ENCODE peak calls at places on chromosome 2, in seven cellular contexts. M, G, U, Y, R, O and J are unnamed samples.

GRCh38 chr2:197993830-197994229 is 189.4 kb downstream of the PLCL1 start:
- DNase-seq in M (no peak), G (no peak), U (no peak), Y (no peak), R (peak), O (peak), J (no peak)

GRCh38 chr2:164664070-164664469 is 42.8 kb upstream of the GRB14 start:
- DNase-seq in M (no peak), G (no peak), U (no peak), Y (no peak), R (no peak), O (no peak), J (no peak)

GRCh38 chr2:234071664-234072063 is 21.2 kb downstream of the SPP2 start:
- DNase-seq in M (no peak), G (no peak), U (no peak), Y (no peak), R (no peak), O (no peak), J (no peak)

GRCh38 chr2:180644709-180645108 is 335.7 kb upstream of the UBE2E3 start:
- DNase-seq in M (no peak), G (no peak), U (no peak), Y (no peak), R (peak), O (peak), J (no peak)

GRCh38 chr2:128809880-128810279 is 491.2 kb upstream of the HS6ST1 start:
- DNase-seq in M (no peak), G (no peak), U (no peak), Y (no peak), R (no peak), O (no peak), J (no peak)

GRCh38 chr2:66862871-66863650 is 428.1 kb downstream of the MEIS1 start:
- DNase-seq in M (no peak), G (no peak), U (no peak), Y (no peak), R (peak), O (peak), J (no peak)

GRCh38 chr2:53353372-53354111 is 414.1 kb upstream of the CHAC2 start:
- DNase-seq in M (no peak), G (no peak), U (no peak), Y (no peak), R (peak), O (no peak), J (no peak)

GRCh38 chr2:71880846-71881610 is 266.6 kb downstream of the CYP26B1 start:
- DNase-seq in M (peak), G (no peak), U (no peak), Y (no peak), R (peak), O (peak), J (peak)

GRCh38 chr2:177445223-177445622 is 52.6 kb downstream of the AGPS start:
- DNase-seq in M (no peak), G (no peak), U (no peak), Y (no peak), R (no peak), O (no peak), J (no peak)

GRCh38 chr2:239826786-239827510 is 198.2 kb downstream of the NDUFA10 start:
- DNase-seq in M (peak), G (no peak), U (no peak), Y (no peak), R (no peak), O (no peak), J (peak)

GRCh38 chr2:108613261-108614042 is 79.2 kb downstream of the LIMS1 start:
- DNase-seq in M (no peak), G (no peak), U (peak), Y (no peak), R (no peak), O (no peak), J (no peak)

GRCh38 chr2:20349457-20350034 is 1.1 kb downstream of the PUM2 start:
- DNase-seq in M (no peak), G (no peak), U (no peak), Y (no peak), R (no peak), O (no peak), J (no peak)

GRCh38 chr2:158142568-158143332 is 41.1 kb downstream of the UPP2 start:
- DNase-seq in M (no peak), G (no peak), U (no peak), Y (no peak), R (peak), O (peak), J (no peak)

GRCh38 chr2:225994748-225995405 is 595.4 kb downstream of the NYAP2 start:
- DNase-seq in M (no peak), G (no peak), U (no peak), Y (no peak), R (no peak), O (no peak), J (no peak)

GRCh38 chr2:54454922-54455583 is 1.1 kb upstream of the SPTBN1 start:
- DNase-seq in M (no peak), G (no peak), U (peak), Y (no peak), R (no peak), O (no peak), J (peak)

GRCh38 chr2:196262606-196263005 is 91.2 kb upstream of the STK17B start:
- DNase-seq in M (no peak), G (no peak), U (no peak), Y (no peak), R (no peak), O (no peak), J (no peak)

GRCh38 chr2:59567115-59567514 is 986.3 kb downstream of the BCL11A start:
- DNase-seq in M (no peak), G (no peak), U (no peak), Y (no peak), R (no peak), O (no peak), J (no peak)

GRCh38 chr2:75134802-75135201 is 64.5 kb downstream of the TACR1 start:
- DNase-seq in M (no peak), G (no peak), U (no peak), Y (no peak), R (no peak), O (no peak), J (no peak)

GRCh38 chr2:126662623-126663022 is 6.7 kb downstream of the GYPC start:
- DNase-seq in M (no peak), G (no peak), U (no peak), Y (no peak), R (no peak), O (no peak), J (no peak)

GRCh38 chr2:8412082-8412481 is 269.8 kb upstream of the ID2 start:
- DNase-seq in M (no peak), G (no peak), U (no peak), Y (no peak), R (no peak), O (peak), J (no peak)

GRCh38 chr2:204472375-204472774 is 72.9 kb upstream of the PARD3B start:
- DNase-seq in M (no peak), G (no peak), U (no peak), Y (no peak), R (no peak), O (no peak), J (no peak)

GRCh38 chr2:109470121-109470921 is 143.4 kb downstream of the SEPTIN10 start:
- DNase-seq in M (peak), G (no peak), U (no peak), Y (no peak), R (peak), O (peak), J (no peak)

GRCh38 chr2:157269922-157270321 is 12.4 kb downstream of the GALNT5 start:
- DNase-seq in M (no peak), G (no peak), U (no peak), Y (no peak), R (no peak), O (no peak), J (no peak)

GRCh38 chr2:110802213-110802932 is 70.0 kb downstream of the ACOXL start:
- DNase-seq in M (no peak), G (no peak), U (no peak), Y (no peak), R (no peak), O (no peak), J (no peak)

GRCh38 chr2:230941202-230942180 is 16.4 kb upstream of the GPR55 start:
- DNase-seq in M (no peak), G (no peak), U (no peak), Y (no peak), R (no peak), O (no peak), J (no peak)

GRCh38 chr2:53530126-53530525 is 237.5 kb upstream of the CHAC2 start:
- DNase-seq in M (no peak), G (no peak), U (no peak), Y (no peak), R (no peak), O (no peak), J (no peak)

GRCh38 chr2:20080415-20080814 is 29.0 kb upstream of the LAPTM4A start:
- DNase-seq in M (no peak), G (no peak), U (no peak), Y (no peak), R (no peak), O (no peak), J (no peak)

GRCh38 chr2:68287580-68288441 is 31.9 kb downstream of the CNRIP1 start:
- DNase-seq in M (peak), G (no peak), U (no peak), Y (no peak), R (peak), O (peak), J (no peak)

GRCh38 chr2:206824219-206824618 is 58.8 kb downstream of the FASTKD2 start:
- DNase-seq in M (no peak), G (no peak), U (no peak), Y (no peak), R (no peak), O (no peak), J (no peak)

GRCh38 chr2:109058215-109058614 is 69.2 kb upstream of the EDAR start:
- DNase-seq in M (no peak), G (peak), U (no peak), Y (no peak), R (no peak), O (no peak), J (no peak)

GRCh38 chr2:127565261-127566138 is 30.0 kb downstream of the MYO7B start:
- DNase-seq in M (no peak), G (no peak), U (no peak), Y (no peak), R (no peak), O (no peak), J (no peak)

GRCh38 chr2:85458611-85459563 is 40.4 kb downstream of the SH2D6 start:
- DNase-seq in M (no peak), G (no peak), U (no peak), Y (no peak), R (no peak), O (no peak), J (no peak)

GRCh38 chr2:85452237-85452636 is 33.7 kb downstream of the SH2D6 start:
- DNase-seq in M (no peak), G (no peak), U (no peak), Y (no peak), R (no peak), O (no peak), J (no peak)

GRCh38 chr2:85457043-85457442 is 38.5 kb downstream of the SH2D6 start:
- DNase-seq in M (no peak), G (no peak), U (no peak), Y (no peak), R (no peak), O (no peak), J (no peak)

GRCh38 chr2:85457877-85458316 is 39.4 kb downstream of the SH2D6 start:
- DNase-seq in M (no peak), G (no peak), U (no peak), Y (no peak), R (peak), O (no peak), J (no peak)

DNA sequence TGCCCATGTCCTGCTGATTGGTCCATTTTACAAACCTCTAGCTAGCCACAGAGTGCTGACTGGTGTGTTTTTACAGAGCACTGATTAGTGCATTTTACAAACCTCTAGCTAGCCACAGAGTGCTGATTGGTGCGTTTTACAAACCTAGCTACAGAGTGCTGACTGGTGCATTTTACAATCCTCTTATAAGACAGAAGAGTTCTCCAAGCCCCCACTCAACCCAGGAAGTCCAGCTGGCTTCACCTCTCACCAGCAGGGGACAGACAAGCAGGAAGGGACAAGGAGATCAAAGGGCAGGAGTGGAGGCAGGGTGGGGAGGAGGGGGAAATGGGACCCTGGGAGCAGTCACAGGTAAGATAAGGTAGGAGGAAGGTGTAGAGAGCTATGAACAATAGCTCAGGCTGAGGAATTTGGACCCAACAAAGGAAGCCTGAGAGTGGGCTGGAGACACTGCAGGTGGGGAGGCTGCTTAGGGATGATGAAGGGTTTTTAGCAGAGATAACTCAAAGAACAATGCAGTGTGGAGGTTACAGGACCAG is 37.1 kb downstream of the SH2D6 start:
- DNase-seq in M (no peak), G (no peak), U (no peak), Y (no peak), R (no peak), O (no peak), J (no peak)
- TF ChIP-seq CTCF in M (no peak), G (no peak), U (no peak), Y (no peak), R (no peak), O (no peak), J (no peak)

GRCh38 chr2:241879326-241879725 is 9.8 kb downstream of the RTP5 start:
- DNase-seq in M (no peak), G (no peak), U (no peak), Y (no peak), R (no peak), O (no peak), J (no peak)

GRCh38 chr2:241885701-241886643 is 16.4 kb downstream of the RTP5 start:
- DNase-seq in M (no peak), G (peak), U (no peak), Y (no peak), R (no peak), O (no peak), J (no peak)

GRCh38 chr2:241884951-241885700 is 15.6 kb downstream of the RTP5 start:
- DNase-seq in M (peak), G (no peak), U (peak), Y (no peak), R (no peak), O (no peak), J (no peak)

GRCh38 chr2:241880311-241881073 is 11.0 kb downstream of the RTP5 start:
- DNase-seq in M (no peak), G (no peak), U (no peak), Y (no peak), R (no peak), O (no peak), J (no peak)

DNA sequence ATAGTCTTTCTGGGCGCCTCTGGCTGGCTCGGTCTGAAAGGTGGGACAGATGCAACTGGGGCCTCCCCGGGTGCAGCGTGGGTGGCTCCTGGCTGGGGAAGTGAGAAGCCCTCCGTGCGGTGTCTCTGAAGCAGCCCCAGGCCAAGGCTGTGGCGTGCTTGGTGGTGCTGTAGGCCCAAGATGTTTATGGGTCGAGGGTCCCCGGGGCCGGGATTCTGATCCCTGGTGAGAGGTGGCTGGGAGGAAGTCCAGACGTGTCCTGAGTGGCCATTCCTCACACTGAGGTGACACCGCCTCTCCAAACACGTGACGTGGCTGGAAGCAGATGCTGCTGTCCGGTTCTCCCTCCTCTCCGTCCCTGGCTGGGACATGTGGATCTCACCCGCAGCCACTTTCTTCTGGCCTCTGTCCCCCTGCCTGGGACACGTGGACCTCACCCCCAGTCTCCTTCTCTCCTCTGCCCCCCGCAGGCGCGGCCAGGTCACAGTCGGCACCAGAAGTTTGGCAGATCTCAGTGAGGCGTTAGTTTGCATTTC is 12.6 kb downstream of the RTP5 start:
- DNase-seq in M (peak), G (no peak), U (no peak), Y (no peak), R (no peak), O (no peak), J (peak)
- TF ChIP-seq CTCF in M (no peak), G (no peak), U (peak), Y (peak), R (no peak), O (no peak), J (no peak)

GRCh38 chr2:88832256-88832991 is 141.0 kb downstream of the RPIA start:
- DNase-seq in M (no peak), G (no peak), U (no peak), Y (no peak), R (no peak), O (no peak), J (no peak)
- TF ChIP-seq CTCF in M (no peak), G (no peak), U (no peak), Y (no peak), R (no peak), O (no peak), J (no peak)

GRCh38 chr2:46870051-46870839 is 45.4 kb downstream of the MCFD2 start:
- DNase-seq in M (no peak), G (no peak), U (no peak), Y (no peak), R (peak), O (no peak), J (no peak)
- TF ChIP-seq CTCF in M (no peak), G (no peak), U (no peak), Y (no peak), R (no peak), O (no peak), J (no peak)